ENCODE peak calls at places on chromosomes 7 and 10, in ten cellular contexts. D is uterus; Z is colonic mucosa; I is dorsolateral prefrontal cortex; M is brain microvascular endothelial cell; T is adrenal gland; K is CD4-positive, alpha-beta memory T cell; C is body of pancreas; O is Peyer's patch; H is lung. L is an unnamed sample.

GRCh38 chr10:3806603-3807002 is 21.6 kb upstream of the KLF6 start:
- DNase-seq in D (no peak), Z (peak), I (no peak), M (peak), T (no peak), K (peak), C (peak), O (no peak), H (no peak), L (peak)

GRCh38 chr10:78427497-78428031 is 393.9 kb downstream of the RPS24 start:
- DNase-seq in D (no peak), Z (no peak), I (no peak), M (no peak), T (no peak), K (no peak), C (no peak), O (no peak), H (no peak), L (no peak)

GRCh38 chr7:135245226-135245625 is 11.6 kb downstream of the STRA8 start:
- DNase-seq in D (no peak), Z (no peak), I (no peak), M (no peak), T (no peak), K (no peak), C (no peak), O (no peak), H (no peak), L (no peak)

GRCh38 chr7:18102576-18102975 is 74.9 kb upstream of the PRPS1L1 start:
- DNase-seq in D (no peak), Z (no peak), I (no peak), M (no peak), T (no peak), K (no peak), C (no peak), O (no peak), H (no peak), L (no peak)

GRCh38 chr7:40199076-40199802 is 64.4 kb downstream of the SUGCT start:
- DNase-seq in D (no peak), Z (no peak), I (no peak), M (peak), T (no peak), K (no peak), C (no peak), O (no peak), H (no peak), L (no peak)

GRCh38 chr10:62054408-62054807 is 152.9 kb downstream of the ARID5B start:
- DNase-seq in D (no peak), Z (no peak), I (no peak), M (no peak), T (no peak), K (no peak), C (no peak), O (no peak), H (no peak), L (no peak)

GRCh38 chr7:152193882-152194281 is 168.4 kb downstream of the GALNT11 start:
- DNase-seq in D (no peak), Z (no peak), I (no peak), M (no peak), T (no peak), K (no peak), C (no peak), O (no peak), H (no peak), L (no peak)

GRCh38 chr7:158810846-158811245 is 18.5 kb downstream of the ESYT2 start:
- DNase-seq in D (no peak), Z (no peak), I (no peak), M (no peak), T (no peak), K (no peak), C (no peak), O (no peak), H (no peak), L (no peak)

GRCh38 chr7:126686474-126686873 is 566.3 kb downstream of the GRM8 start:
- DNase-seq in D (no peak), Z (no peak), I (no peak), M (no peak), T (no peak), K (no peak), C (no peak), O (no peak), H (no peak), L (no peak)

GRCh38 chr7:23654508-23654907 is 25.5 kb upstream of the FAM221A start:
- DNase-seq in D (no peak), Z (peak), I (peak), M (peak), T (no peak), K (no peak), C (peak), O (no peak), H (no peak), L (no peak)

GRCh38 chr10:75407296-75407715 is 5.7 kb upstream of the ZNF503 start:
- DNase-seq in D (peak), Z (no peak), I (no peak), M (no peak), T (no peak), K (no peak), C (peak), O (no peak), H (peak), L (no peak)

GRCh38 chr7:11648980-11649379 is 183.0 kb downstream of the THSD7A start:
- DNase-seq in D (no peak), Z (no peak), I (no peak), M (peak), T (no peak), K (no peak), C (no peak), O (no peak), H (no peak), L (no peak)

GRCh38 chr10:86316990-86317389 is 49.6 kb downstream of the GRID1 start:
- DNase-seq in D (no peak), Z (no peak), I (no peak), M (no peak), T (no peak), K (no peak), C (no peak), O (no peak), H (no peak), L (no peak)

GRCh38 chr7:36300696-36301350 is 88.8 kb upstream of the ANLN start:
- DNase-seq in D (no peak), Z (no peak), I (no peak), M (no peak), T (peak), K (no peak), C (no peak), O (no peak), H (no peak), L (no peak)

GRCh38 chr7:121519548-121520521 is 123.7 kb upstream of the FAM3C start:
- DNase-seq in D (peak), Z (no peak), I (no peak), M (peak), T (peak), K (no peak), C (no peak), O (no peak), H (no peak), L (no peak)

GRCh38 chr10:26214004-26214403 is 2.6 kb upstream of the GAD2 start:
- DNase-seq in D (no peak), Z (no peak), I (no peak), M (no peak), T (no peak), K (no peak), C (no peak), O (no peak), H (no peak), L (no peak)

GRCh38 chr7:98105942-98106544 is 619 bp upstream of the LMTK2 start:
- DNase-seq in D (no peak), Z (peak), I (no peak), M (no peak), T (no peak), K (no peak), C (no peak), O (no peak), H (no peak), L (peak)

GRCh38 chr7:151566897-151567320 is 47.2 kb upstream of the RHEB start:
- DNase-seq in D (peak), Z (no peak), I (no peak), M (peak), T (no peak), K (no peak), C (no peak), O (no peak), H (no peak), L (no peak)

GRCh38 chr10:12349628-12350166 is 350 bp downstream of the CAMK1D start:
- DNase-seq in D (peak), Z (no peak), I (no peak), M (no peak), T (no peak), K (no peak), C (no peak), O (peak), H (no peak), L (no peak)

GRCh38 chr10:35890970-35891330 is 248.9 kb upstream of the FZD8 start:
- DNase-seq in D (no peak), Z (no peak), I (no peak), M (no peak), T (no peak), K (no peak), C (no peak), O (no peak), H (no peak), L (no peak)

GRCh38 chr10:114404171-114405010 is at the start of gene AFAP1L2:
- DNase-seq in D (peak), Z (peak), I (no peak), M (no peak), T (no peak), K (no peak), C (peak), O (no peak), H (no peak), L (no peak)

GRCh38 chr7:836429-836828 is 4.2 kb downstream of the SUN1 start:
- DNase-seq in D (no peak), Z (no peak), I (peak), M (peak), T (no peak), K (no peak), C (peak), O (no peak), H (no peak), L (no peak)

GRCh38 chr7:50436133-50436802 is 13.9 kb downstream of the FIGNL1 start:
- DNase-seq in D (no peak), Z (no peak), I (no peak), M (peak), T (no peak), K (no peak), C (no peak), O (no peak), H (no peak), L (peak)

GRCh38 chr7:35003679-35004278 is 33.5 kb downstream of the DPY19L1 start:
- DNase-seq in D (peak), Z (peak), I (peak), M (peak), T (no peak), K (no peak), C (peak), O (no peak), H (peak), L (peak)

GRCh38 chr7:40749877-40750276 is 615.1 kb downstream of the SUGCT start:
- DNase-seq in D (no peak), Z (no peak), I (no peak), M (no peak), T (no peak), K (no peak), C (no peak), O (no peak), H (no peak), L (no peak)

GRCh38 chr7:143931739-143932138 is 3.3 kb upstream of the OR2F2 start:
- DNase-seq in D (no peak), Z (no peak), I (no peak), M (no peak), T (no peak), K (no peak), C (no peak), O (no peak), H (no peak), L (no peak)

GRCh38 chr7:120079022-120079421 is 194.0 kb upstream of the KCND2 start:
- DNase-seq in D (no peak), Z (no peak), I (no peak), M (no peak), T (no peak), K (no peak), C (no peak), O (no peak), H (no peak), L (no peak)

GRCh38 chr7:27160147-27160545 is 3.7 kb upstream of the HOXA7 start:
- DNase-seq in D (peak), Z (no peak), I (no peak), M (no peak), T (no peak), K (no peak), C (peak), O (no peak), H (no peak), L (no peak)

GRCh38 chr7:123865517-123866117 is 20.6 kb downstream of the HYAL4 start:
- DNase-seq in D (peak), Z (peak), I (peak), M (peak), T (peak), K (peak), C (peak), O (peak), H (peak), L (no peak)

GRCh38 chr10:116668018-116668417 is 47.3 kb downstream of the PNLIPRP2 start:
- DNase-seq in D (no peak), Z (no peak), I (no peak), M (no peak), T (no peak), K (no peak), C (no peak), O (no peak), H (no peak), L (no peak)

GRCh38 chr10:116668446-116668845 is 47.7 kb downstream of the PNLIPRP2 start:
- DNase-seq in D (no peak), Z (no peak), I (no peak), M (no peak), T (no peak), K (no peak), C (no peak), O (no peak), H (no peak), L (no peak)

GRCh38 chr10:116669832-116670644 is 49.3 kb downstream of the PNLIPRP2 start:
- DNase-seq in D (no peak), Z (peak), I (peak), M (no peak), T (no peak), K (no peak), C (no peak), O (no peak), H (no peak), L (no peak)

GRCh38 chr10:116667484-116667883 is 46.7 kb downstream of the PNLIPRP2 start:
- DNase-seq in D (no peak), Z (no peak), I (no peak), M (no peak), T (no peak), K (no peak), C (no peak), O (no peak), H (no peak), L (no peak)

GRCh38 chr10:116669080-116669479 is 48.3 kb downstream of the PNLIPRP2 start:
- DNase-seq in D (no peak), Z (no peak), I (no peak), M (no peak), T (no peak), K (no peak), C (no peak), O (no peak), H (no peak), L (no peak)
- H3K27ac ChIP-seq in D (no peak), Z (no peak), I (no peak), M (no peak), T (no peak), K (no peak), C (no peak), O (no peak), H (no peak), L (no peak)

GRCh38 chr7:1920266-1920681 is 250.2 kb downstream of the ELFN1 start:
- DNase-seq in D (no peak), Z (no peak), I (no peak), M (no peak), T (no peak), K (peak), C (no peak), O (peak), H (no peak), L (no peak)

GRCh38 chr7:1919539-1920265 is 249.6 kb downstream of the ELFN1 start:
- DNase-seq in D (no peak), Z (no peak), I (peak), M (no peak), T (peak), K (no peak), C (peak), O (no peak), H (no peak), L (no peak)

GRCh38 chr7:1922071-1922869 is 252.2 kb downstream of the ELFN1 start:
- DNase-seq in D (peak), Z (no peak), I (no peak), M (no peak), T (no peak), K (no peak), C (no peak), O (no peak), H (no peak), L (no peak)

GRCh38 chr7:1918881-1919525 is 248.9 kb downstream of the ELFN1 start:
- DNase-seq in D (no peak), Z (no peak), I (no peak), M (no peak), T (no peak), K (no peak), C (no peak), O (no peak), H (no peak), L (no peak)

DNA sequence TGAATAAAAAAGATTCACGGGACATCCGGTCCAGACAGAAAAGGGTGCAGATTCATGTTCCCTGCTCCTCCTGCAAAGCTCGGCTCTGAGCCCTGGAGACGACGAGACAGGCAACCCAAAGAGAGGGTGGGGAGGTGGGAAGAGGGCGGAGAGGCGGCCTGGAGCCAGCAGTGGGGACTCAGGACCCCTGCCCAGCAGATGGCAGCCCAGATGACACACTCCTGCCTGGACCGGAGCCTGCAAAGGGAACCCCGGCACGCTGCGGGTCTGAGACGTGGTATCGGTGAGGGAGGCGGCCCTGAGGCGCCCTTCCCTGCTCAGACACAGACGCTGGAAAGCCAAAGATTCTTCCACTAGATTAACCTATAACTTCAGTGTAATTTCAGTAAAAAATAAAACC is 250.8 kb downstream of the ELFN1 start:
- DNase-seq in D (no peak), Z (no peak), I (no peak), M (no peak), T (no peak), K (no peak), C (no peak), O (no peak), H (no peak), L (no peak)
- H3K27ac ChIP-seq in D (no peak), Z (no peak), I (no peak), M (no peak), T (no peak), K (no peak), C (no peak), O (no peak), H (no peak), L (no peak)

GRCh38 chr7:116538138-116538537 is 13.3 kb downstream of the CAV1 start:
- DNase-seq in D (no peak), Z (no peak), I (no peak), M (no peak), T (no peak), K (no peak), C (no peak), O (no peak), H (no peak), L (no peak)
- H3K27ac ChIP-seq in D (peak), Z (no peak), I (no peak), M (no peak), T (no peak), K (no peak), C (no peak), O (no peak), H (peak), L (peak)

GRCh38 chr10:80081801-80082750 is 3.6 kb downstream of the TMEM254 start:
- DNase-seq in D (no peak), Z (no peak), I (no peak), M (no peak), T (no peak), K (no peak), C (no peak), O (no peak), H (no peak), L (peak)
- H3K27ac ChIP-seq in D (no peak), Z (no peak), I (no peak), M (no peak), T (no peak), K (no peak), C (no peak), O (no peak), H (no peak), L (peak)

GRCh38 chr7:71843677-71844076 is 568.5 kb downstream of the CALN1 start:
- DNase-seq in D (no peak), Z (no peak), I (no peak), M (no peak), T (no peak), K (no peak), C (no peak), O (no peak), H (no peak), L (no peak)
- H3K27ac ChIP-seq in D (no peak), Z (no peak), I (no peak), M (no peak), T (no peak), K (no peak), C (no peak), O (no peak), H (no peak), L (no peak)

GRCh38 chr7:94657771-94658693 is 2.1 kb upstream of the SGCE start:
- DNase-seq in D (peak), Z (peak), I (peak), M (peak), T (peak), K (peak), C (peak), O (peak), H (peak), L (peak)

GRCh38 chr7:94656925-94657731 is 1.2 kb upstream of the SGCE start:
- DNase-seq in D (peak), Z (peak), I (peak), M (peak), T (no peak), K (peak), C (no peak), O (peak), H (no peak), L (no peak)

GRCh38 chr7:94655884-94656657 is at the start of gene SGCE:
- DNase-seq in D (peak), Z (peak), I (peak), M (peak), T (peak), K (peak), C (peak), O (peak), H (peak), L (no peak)

GRCh38 chr7:94655562-94655883 is 410 bp downstream of the SGCE start:
- DNase-seq in D (peak), Z (peak), I (peak), M (no peak), T (peak), K (no peak), C (no peak), O (no peak), H (no peak), L (no peak)

GRCh38 chr7:94656658-94656924 is 658 bp upstream of the SGCE start:
- DNase-seq in D (peak), Z (no peak), I (no peak), M (no peak), T (no peak), K (peak), C (no peak), O (no peak), H (no peak), L (no peak)
- H3K27ac ChIP-seq in D (peak), Z (no peak), I (peak), M (no peak), T (no peak), K (no peak), C (no peak), O (no peak), H (no peak), L (no peak)

DNA sequence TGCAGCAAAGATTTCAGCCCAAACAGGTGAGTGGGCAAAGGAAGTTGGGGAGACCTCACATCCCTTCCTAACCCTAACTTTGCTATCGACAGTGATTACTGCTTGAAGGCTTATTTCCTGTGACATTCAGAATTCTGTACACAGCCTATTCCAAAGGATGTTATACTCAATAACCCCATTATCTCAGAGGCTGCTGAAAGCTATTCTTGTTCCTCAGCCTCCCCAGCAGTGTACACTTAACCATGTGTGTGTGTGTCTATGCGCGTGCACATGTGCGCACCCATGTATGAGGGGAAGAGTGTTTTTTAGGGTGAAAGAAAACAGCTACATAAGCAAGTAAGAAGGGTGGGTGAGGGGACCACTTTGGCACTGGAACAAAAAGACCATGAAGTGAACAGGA is 90.4 kb upstream of the KCNIP2 start:
- DNase-seq in D (no peak), Z (no peak), I (no peak), M (no peak), T (no peak), K (no peak), C (no peak), O (no peak), H (no peak), L (no peak)
- H3K27ac ChIP-seq in D (no peak), Z (no peak), I (no peak), M (no peak), T (no peak), K (no peak), C (no peak), O (no peak), H (peak), L (no peak)

GRCh38 chr7:115229401-115230083 is 307.6 kb downstream of the MDFIC start:
- DNase-seq in D (no peak), Z (no peak), I (no peak), M (no peak), T (no peak), K (peak), C (no peak), O (no peak), H (no peak), L (no peak)

GRCh38 chr7:115223959-115224358 is 302.1 kb downstream of the MDFIC start:
- DNase-seq in D (no peak), Z (no peak), I (no peak), M (no peak), T (no peak), K (no peak), C (no peak), O (no peak), H (no peak), L (no peak)

GRCh38 chr7:115227473-115228235 is 305.8 kb downstream of the MDFIC start:
- DNase-seq in D (no peak), Z (no peak), I (no peak), M (no peak), T (no peak), K (no peak), C (no peak), O (no peak), H (no peak), L (no peak)

GRCh38 chr7:115224923-115225322 is 303.0 kb downstream of the MDFIC start:
- DNase-seq in D (no peak), Z (no peak), I (no peak), M (no peak), T (no peak), K (no peak), C (no peak), O (no peak), H (no peak), L (no peak)

GRCh38 chr7:115226410-115226809 is 304.5 kb downstream of the MDFIC start:
- DNase-seq in D (no peak), Z (no peak), I (no peak), M (no peak), T (no peak), K (no peak), C (no peak), O (no peak), H (no peak), L (no peak)
- H3K27ac ChIP-seq in D (no peak), Z (no peak), I (no peak), M (no peak), T (no peak), K (no peak), C (no peak), O (no peak), H (no peak), L (no peak)

GRCh38 chr10:124468624-124469023 is 7.0 kb downstream of the LHPP start:
- DNase-seq in D (no peak), Z (no peak), I (no peak), M (no peak), T (no peak), K (no peak), C (no peak), O (no peak), H (no peak), L (no peak)
- H3K27ac ChIP-seq in D (no peak), Z (no peak), I (peak), M (no peak), T (no peak), K (no peak), C (no peak), O (peak), H (no peak), L (no peak)

L was measured in epithelial cell of prostate.